ENCODE peak calls at places on chromosome 9, in four cellular contexts. J is mesendoderm, Q is IMR-90, D is H1. R is an unnamed sample.

GRCh38 chr9:19186240-19186639 is 44.3 kb upstream of the DENND4C start:
- DNase-seq in J (no peak), Q (no peak), D (no peak), R (no peak)

GRCh38 chr9:120928720-120929389 is 2.3 kb upstream of the TRAF1 start:
- DNase-seq in Q (no peak), J (peak), D (no peak), R (peak)

GRCh38 chr9:112041536-112042243 is 133.4 kb downstream of the SUSD1 start:
- DNase-seq in J (peak), Q (peak), D (peak), R (peak)

GRCh38 chr9:70411930-70412677 is 2.4 kb downstream of the KLF9 start:
- DNase-seq in J (peak), Q (peak), D (peak), R (peak)

GRCh38 chr9:7907636-7908195 is 108.1 kb upstream of the DMAC1 start:
- DNase-seq in J (no peak), D (no peak), Q (no peak), R (no peak)

GRCh38 chr9:120916573-120916972 is 10.0 kb downstream of the TRAF1 start:
- DNase-seq in D (no peak), J (no peak), Q (peak), R (no peak)

GRCh38 chr9:36306481-36307306 is 48.4 kb upstream of the GNE start:
- DNase-seq in Q (peak), J (peak), D (no peak), R (no peak)

GRCh38 chr9:36928210-36928609 is 105.9 kb downstream of the PAX5 start:
- DNase-seq in Q (no peak), J (no peak), D (no peak), R (no peak)

GRCh38 chr9:76988941-76989340 is 30.5 kb upstream of the FOXB2 start:
- DNase-seq in D (no peak), Q (no peak), J (no peak), R (no peak)
- H4K5ac ChIP-seq in D (no peak), Q (no peak), J (no peak), R (no peak)

GRCh38 chr9:131528186-131528585 is 2.9 kb downstream of the UCK1 start:
- DNase-seq in D (no peak), Q (no peak), J (no peak), R (no peak)
- H4K8ac ChIP-seq in D (no peak), Q (no peak), J (no peak), R (no peak)

GRCh38 chr9:16624356-16624755 is 246.1 kb downstream of the BNC2 start:
- DNase-seq in D (no peak), J (no peak), Q (no peak), R (no peak)

GRCh38 chr9:16625831-16626230 is 244.6 kb downstream of the BNC2 start:
- DNase-seq in J (peak), Q (peak), D (no peak), R (no peak)

GRCh38 chr9:16622541-16622940 is 247.9 kb downstream of the BNC2 start:
- DNase-seq in Q (no peak), D (no peak), J (no peak), R (no peak)

GRCh38 chr9:16626577-16627130 is 243.8 kb downstream of the BNC2 start:
- DNase-seq in Q (peak), D (no peak), J (peak), R (peak)

GRCh38 chr9:16625106-16625505 is 245.4 kb downstream of the BNC2 start:
- DNase-seq in D (no peak), J (no peak), Q (no peak), R (no peak)
- H4K5ac ChIP-seq in D (no peak), J (no peak), Q (peak), R (no peak)

GRCh38 chr9:96020300-96020821 is 144.9 kb downstream of the ERCC6L2 start:
- DNase-seq in J (peak), D (no peak), Q (no peak), R (no peak)
- H4K8ac ChIP-seq in J (no peak), D (no peak), Q (no peak), R (no peak)

GRCh38 chr9:72254881-72255545 is 105.8 kb downstream of the GDA start:
- DNase-seq in Q (no peak), J (no peak), D (no peak), R (no peak)

GRCh38 chr9:72256912-72257311 is 107.7 kb downstream of the GDA start:
- DNase-seq in J (peak), Q (no peak), D (no peak), R (peak)

GRCh38 chr9:72255546-72255925 is 106.3 kb downstream of the GDA start:
- DNase-seq in J (no peak), Q (no peak), D (no peak), R (no peak)

GRCh38 chr9:72251589-72251988 is 102.3 kb downstream of the GDA start:
- DNase-seq in D (no peak), J (no peak), Q (no peak), R (no peak)
- H4K5ac ChIP-seq in D (no peak), J (no peak), Q (no peak), R (no peak)

GRCh38 chr9:98706651-98707103 is 2.1 kb downstream of the GABBR2 start:
- DNase-seq in J (no peak), Q (peak), D (no peak), R (no peak)

GRCh38 chr9:98702340-98702739 is 6.4 kb downstream of the GABBR2 start:
- DNase-seq in J (no peak), Q (no peak), D (no peak), R (no peak)

GRCh38 chr9:98701576-98701975 is 7.2 kb downstream of the GABBR2 start:
- DNase-seq in J (no peak), D (no peak), Q (no peak), R (no peak)

GRCh38 chr9:98700801-98701200 is 7.9 kb downstream of the GABBR2 start:
- DNase-seq in D (no peak), J (no peak), Q (no peak), R (no peak)

GRCh38 chr9:98702835-98703385 is 5.8 kb downstream of the GABBR2 start:
- DNase-seq in J (no peak), D (no peak), Q (no peak), R (no peak)
- H4K8ac ChIP-seq in J (no peak), D (no peak), Q (no peak), R (no peak)

GRCh38 chr9:33187519-33188218 is 20.5 kb upstream of the B4GALT1 start:
- DNase-seq in J (peak), Q (peak), D (no peak), R (no peak)

GRCh38 chr9:33189331-33189731 is 22.2 kb upstream of the B4GALT1 start:
- DNase-seq in D (no peak), J (no peak), Q (no peak), R (no peak)

GRCh38 chr9:33192493-33193245 is 25.5 kb upstream of the B4GALT1 start:
- DNase-seq in D (no peak), J (no peak), Q (no peak), R (no peak)

GRCh38 chr9:33186457-33187168 is 19.5 kb upstream of the B4GALT1 start:
- DNase-seq in J (no peak), D (no peak), Q (peak), R (no peak)

GRCh38 chr9:33190021-33190420 is 22.9 kb upstream of the B4GALT1 start:
- DNase-seq in D (no peak), J (no peak), Q (no peak), R (no peak)
- H4K5ac ChIP-seq in D (no peak), J (no peak), Q (no peak), R (no peak)

GRCh38 chr9:129775443-129775842 is 22.6 kb upstream of the PTGES start:
- DNase-seq in J (no peak), D (no peak), Q (no peak), R (no peak)

GRCh38 chr9:129774791-129775149 is 21.9 kb upstream of the PTGES start:
- DNase-seq in J (no peak), D (no peak), Q (no peak), R (peak)

GRCh38 chr9:129776938-129777768 is 24.3 kb upstream of the PTGES start:
- DNase-seq in J (peak), Q (peak), D (no peak), R (peak)

GRCh38 chr9:129777769-129778130 is 24.9 kb upstream of the PTGES start:
- DNase-seq in J (no peak), Q (no peak), D (no peak), R (no peak)

DNA sequence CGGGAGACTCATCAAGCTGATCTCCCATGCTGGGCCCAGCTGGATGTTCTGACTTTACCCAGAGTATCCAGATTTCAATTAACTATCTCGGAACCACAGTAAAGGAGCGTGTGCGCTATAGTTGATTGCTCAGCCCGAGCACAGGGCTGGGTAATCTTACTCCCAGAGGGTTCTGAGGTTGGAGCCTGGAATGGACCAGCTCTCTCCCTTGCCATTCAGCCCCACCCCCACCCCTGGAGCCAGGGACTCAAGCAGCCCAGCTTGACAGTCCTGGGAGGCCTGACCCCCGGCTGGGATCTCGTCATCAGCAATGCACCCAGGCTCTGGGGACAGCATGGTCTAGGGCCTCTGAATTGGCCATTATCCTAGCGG is 23.7 kb upstream of the PTGES start:
- DNase-seq in D (no peak), J (no peak), Q (peak), R (no peak)
- H4K8ac ChIP-seq in D (no peak), J (no peak), Q (peak), R (no peak)

DNA sequence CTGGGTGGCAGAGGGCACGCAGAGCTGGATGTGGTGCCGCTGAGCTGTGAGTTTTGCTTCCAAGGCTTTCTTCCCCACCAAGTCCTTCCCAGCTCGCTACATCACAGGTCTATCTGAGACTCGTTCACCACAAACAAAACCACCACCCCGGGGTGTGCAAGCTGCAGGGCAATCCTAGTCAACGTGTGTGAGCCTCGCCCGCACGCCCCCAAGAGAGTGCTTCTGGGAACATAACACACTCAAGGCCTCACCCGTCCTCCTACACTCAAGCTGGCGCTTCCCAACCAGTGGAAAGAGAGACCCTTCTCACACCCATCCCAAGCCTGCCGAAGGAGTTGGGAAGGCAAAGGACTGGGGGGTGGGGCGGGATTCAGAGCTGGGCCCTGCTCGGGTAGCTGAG is 10.6 kb downstream of the SNAPC4 start:
- DNase-seq in Q (no peak), J (no peak), D (no peak), R (no peak)
- H4K5ac ChIP-seq in Q (no peak), J (no peak), D (no peak), R (no peak)

R was measured in H9.